ENCODE peak calls at places on chromosomes 16 and 17, in four cellular contexts. X is spleen, Q is ovary, W is heart left ventricle. B is an unnamed sample.

GRCh38 chr17:55413825-55414489 is 7.7 kb downstream of the MMD start:
- DNase-seq in X (no peak), Q (no peak), W (no peak), B (no peak)

GRCh38 chr17:42683407-42684031 is 1.2 kb downstream of the CNTNAP1 start:
- DNase-seq in X (no peak), Q (no peak), W (peak; percentile 57), B (peak; percentile 50)

GRCh38 chr17:79921411-79922160 is 82.3 kb upstream of the CBX4 start:
- DNase-seq in X (no peak), Q (no peak), W (no peak), B (no peak)

GRCh38 chr17:48054238-48055185 is 6.4 kb downstream of the NFE2L1 start:
- DNase-seq in X (peak; percentile 75), Q (peak; percentile 84), W (peak; percentile 85), B (peak; percentile 87)

GRCh38 chr17:60305141-60305540 is 86.8 kb downstream of the USP32 start:
- DNase-seq in X (no peak), Q (no peak), W (no peak), B (no peak)

GRCh38 chr17:3959295-3959899 is 4.8 kb downstream of the ATP2A3 start:
- DNase-seq in X (no peak), Q (no peak), W (no peak), B (peak; percentile 41)

GRCh38 chr17:57911834-57912673 is 43.2 kb downstream of the CUEDC1 start:
- DNase-seq in X (no peak), Q (peak; percentile 61), W (peak; percentile 98), B (peak; percentile 96)

GRCh38 chr17:2685696-2686095 is 25.9 kb downstream of the CLUH start:
- DNase-seq in X (no peak), Q (no peak), W (peak; percentile 22), B (no peak)

GRCh38 chr17:32525116-32525515 is 38.3 kb downstream of the CDK5R1 start:
- DNase-seq in X (no peak), Q (no peak), W (no peak), B (no peak)

GRCh38 chr17:74049167-74049797 is 154.2 kb upstream of the RPL38 start:
- DNase-seq in X (no peak), Q (no peak), W (no peak), B (no peak)

GRCh38 chr17:51014129-51014528 is 106.5 kb downstream of the SPAG9 start:
- DNase-seq in X (no peak), Q (no peak), W (no peak), B (no peak)

GRCh38 chr16:80577485-80578280 is 36.9 kb downstream of the DYNLRB2 start:
- DNase-seq in X (no peak), Q (no peak), W (no peak), B (no peak)

GRCh38 chr16:1839554-1839953 is 12.5 kb downstream of the FAHD1 start:
- DNase-seq in X (no peak), Q (no peak), W (no peak), B (no peak)

GRCh38 chr17:80732268-80732667 is 187.6 kb downstream of the RPTOR start:
- DNase-seq in X (no peak), Q (no peak), W (no peak), B (no peak)

GRCh38 chr17:3911271-3912053 is 4.8 kb downstream of the P2RX1 start:
- DNase-seq in X (peak; percentile 95), Q (no peak), W (peak; percentile 73), B (no peak)

DNA sequence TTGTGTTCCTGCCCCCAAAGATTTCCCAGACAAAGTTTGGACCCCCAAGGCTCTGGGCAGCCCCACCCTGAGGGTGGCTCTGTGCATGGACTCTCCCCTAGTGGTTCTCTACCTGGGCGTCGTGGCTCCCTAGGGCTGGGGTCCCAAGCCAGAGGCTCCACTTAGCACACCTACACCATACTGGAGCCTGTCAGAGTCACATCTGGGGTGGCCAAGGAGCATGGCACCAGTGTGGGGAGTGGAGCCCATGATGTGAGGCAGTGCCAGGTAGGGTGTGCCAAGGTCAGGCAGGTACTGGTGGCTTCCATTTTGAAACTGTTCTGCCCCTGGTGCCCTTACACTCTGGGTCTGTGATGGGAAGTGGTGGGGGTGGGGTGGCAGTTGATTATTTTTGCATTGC is 109.9 kb upstream of the GNAO1 start:
- DNase-seq in X (no peak), Q (no peak), W (no peak), B (no peak)
- TF ChIP-seq CTCF in X (no peak), Q (no peak), W (no peak), B (no peak)

DNA sequence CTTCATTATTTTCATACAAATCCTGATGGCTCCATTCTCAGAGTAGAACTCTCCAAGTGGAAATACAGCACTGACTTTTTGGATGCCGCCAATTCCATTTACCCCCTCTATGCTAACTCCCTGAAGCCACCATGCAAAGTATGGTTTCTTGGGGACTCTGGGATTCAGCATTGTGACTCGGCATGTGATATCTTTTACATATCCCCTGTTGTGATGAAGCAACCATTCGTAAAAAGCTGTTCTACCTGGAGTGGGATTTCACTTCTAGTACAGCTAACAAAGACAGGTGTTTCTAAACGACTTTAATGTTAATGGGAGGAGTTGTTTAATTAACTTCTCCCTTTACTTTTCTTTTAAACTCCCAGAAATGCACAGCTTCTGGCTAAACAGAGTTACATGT is 533.5 kb downstream of the RBFOX1 start:
- DNase-seq in X (no peak), Q (no peak), W (no peak), B (no peak)
- TF ChIP-seq POLR2A in X (no peak), Q (no peak), W (no peak), B (no peak)

GRCh38 chr16:69406780-69407331 is 17.6 kb upstream of the CYB5B start:
- DNase-seq in X (no peak), Q (no peak), W (no peak), B (no peak)
- TF ChIP-seq CTCF in X (no peak), Q (no peak), W (no peak), B (no peak)

GRCh38 chr16:3541527-3542152 is 35.6 kb downstream of the NLRC3 start:
- DNase-seq in X (no peak), Q (no peak), W (no peak), B (no peak)
- TF ChIP-seq POLR2A in X (no peak), Q (no peak), W (no peak), B (no peak)

DNA sequence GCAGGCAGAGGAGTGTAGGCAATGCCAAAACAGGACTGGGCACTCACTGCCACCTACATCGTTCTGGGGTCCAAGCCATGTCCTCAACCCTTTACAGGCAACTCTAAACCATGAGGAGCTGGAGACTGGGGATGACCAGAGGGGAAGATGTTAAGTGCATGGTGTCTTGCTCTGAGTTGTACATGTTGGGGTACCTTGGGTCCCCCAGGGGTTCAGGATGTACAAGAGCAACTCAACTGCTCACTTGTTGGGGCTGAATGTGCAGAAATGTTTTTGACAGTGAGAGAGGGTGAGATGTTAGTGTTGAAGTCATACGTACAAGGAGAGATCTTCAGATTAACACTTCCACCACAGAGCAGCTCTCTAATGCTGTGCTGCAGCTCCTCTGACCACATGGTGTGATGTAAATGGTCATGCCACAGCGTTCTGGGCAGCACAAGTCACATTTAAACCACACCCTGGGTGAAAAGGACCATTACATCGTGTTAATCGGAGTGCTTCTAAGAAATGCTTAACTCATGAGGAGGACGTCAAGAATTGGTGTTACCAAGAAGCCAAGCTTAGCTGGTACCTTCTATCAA is 2.4 kb downstream of the CCL18 start:
- DNase-seq in X (no peak), Q (no peak), W (no peak), B (no peak)
- TF ChIP-seq CTCF in X (no peak), Q (no peak), W (no peak), B (no peak)

DNA sequence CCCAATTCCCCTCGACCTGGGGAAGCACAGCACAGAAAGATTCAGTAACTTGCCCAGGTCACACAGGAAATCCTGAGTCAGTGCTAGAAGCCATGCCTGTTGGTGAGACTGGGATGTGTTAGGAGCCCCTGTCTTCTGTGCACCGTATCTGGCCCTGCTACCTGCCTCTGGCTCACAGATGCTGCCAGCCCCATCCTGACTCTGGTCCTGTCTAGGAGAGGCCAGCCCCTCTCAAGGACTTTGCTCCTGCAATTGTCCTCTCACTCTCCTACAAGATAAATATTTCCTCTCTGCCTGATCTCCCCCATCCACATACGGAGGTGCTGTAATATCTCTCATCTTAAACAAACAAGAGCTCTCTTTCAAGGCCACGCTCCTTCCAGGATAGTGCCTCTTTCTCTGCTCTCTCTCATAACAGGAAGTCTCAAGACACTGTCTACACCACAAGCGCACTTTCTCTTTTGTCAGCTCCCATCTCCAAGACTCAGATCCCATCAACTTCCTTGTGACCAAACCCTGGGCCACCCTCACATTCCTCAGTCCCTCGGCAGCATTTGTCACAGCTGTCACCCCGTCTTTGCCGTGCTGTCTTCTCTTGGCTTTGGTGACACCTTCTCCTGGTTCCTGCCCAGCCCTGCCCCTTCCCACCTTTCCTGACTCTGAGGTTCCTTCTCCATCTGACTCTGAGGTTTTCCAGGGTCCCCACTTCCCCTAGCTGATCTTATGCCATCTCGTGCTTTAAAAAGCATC is 1.9 kb downstream of the SLC13A2 start:
- DNase-seq in X (no peak), Q (no peak), W (no peak), B (no peak)
- TF ChIP-seq POLR2A in X (no peak), Q (no peak), W (no peak), B (no peak)

DNA sequence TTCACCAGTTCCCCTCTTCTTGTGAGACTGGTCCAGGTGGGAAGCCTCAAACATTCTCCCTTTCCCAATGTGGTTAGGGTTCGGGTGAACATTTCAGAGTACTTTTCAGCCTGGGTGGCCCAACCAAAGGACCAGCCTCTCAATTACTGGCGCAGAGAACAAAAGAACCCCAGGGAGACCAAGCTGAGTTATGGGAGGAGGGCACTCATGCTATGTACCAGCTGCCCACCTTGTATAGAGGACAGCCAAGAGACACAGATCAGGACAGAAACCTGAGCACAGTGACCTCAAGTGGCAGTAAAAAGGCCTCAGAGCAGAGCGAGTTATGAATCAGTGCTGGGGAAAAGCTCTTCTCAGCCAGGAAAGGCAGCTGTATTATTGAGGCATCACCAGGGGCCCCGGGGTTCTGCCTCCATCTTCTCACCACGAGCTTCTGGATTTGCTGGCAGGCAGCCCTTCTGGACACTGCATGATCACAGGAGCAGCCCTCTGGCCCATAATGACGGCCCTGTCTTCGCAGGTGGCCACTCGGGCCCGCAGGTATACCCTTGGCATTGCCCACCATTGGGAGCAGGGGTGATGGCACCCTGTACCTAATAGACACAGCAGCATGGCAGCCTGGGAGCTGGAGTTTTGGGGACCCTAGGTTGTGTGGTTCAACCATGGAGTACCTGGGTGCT is 3.8 kb downstream of the G6PC3 start:
- DNase-seq in X (no peak), Q (no peak), W (no peak), B (no peak)
- TF ChIP-seq CTCF in X (no peak), Q (no peak), W (no peak), B (no peak)

GRCh38 chr17:12509836-12510235 is 155.9 kb upstream of the MYOCD start:
- DNase-seq in X (no peak), Q (no peak), W (no peak), B (no peak)
- TF ChIP-seq POLR2A in X (no peak), Q (no peak), W (no peak), B (no peak)

B was measured in prostate gland.